ENCODE peak calls at places on chromosomes 16 and 17, in five cellular contexts. Q is fibroblast of lung, D is breast epithelium, V is neural crest cell, Y is heart right ventricle. U is an unnamed sample.
A peak's percentile ranks its signal among the peaks of the same experiment; 100 is the strongest.

GRCh38 chr16:87076950-87077749 is 240.0 kb downstream of the C16orf95 start:
- DNase-seq in D (no peak), Y (peak; percentile 40), Q (peak; percentile 59), V (peak; percentile 51), U (peak; percentile 68)

GRCh38 chr16:65117701-65118448 is 4.0 kb downstream of the CDH11 start:
- DNase-seq in Q (peak; percentile 93), Y (peak; percentile 53), D (peak; percentile 60), V (peak; percentile 67), U (peak; percentile 87)

GRCh38 chr17:1182831-1183578 is 3.2 kb upstream of the ABR start:
- DNase-seq in Q (no peak), V (no peak), D (no peak), Y (no peak), U (no peak)

GRCh38 chr17:17118399-17118798 is 76.1 kb downstream of the MPRIP start:
- DNase-seq in V (no peak), Y (no peak), D (no peak), Q (no peak), U (no peak)

GRCh38 chr17:72171703-72172670 is 51.2 kb downstream of the SOX9 start:
- DNase-seq in D (no peak), Q (no peak), Y (no peak), V (no peak), U (no peak)

GRCh38 chr17:60381958-60382357 is 10.0 kb downstream of the USP32 start:
- DNase-seq in Q (no peak), Y (no peak), D (no peak), V (no peak), U (no peak)

GRCh38 chr17:66143657-66144282 is 48.2 kb downstream of the CEP112 start:
- DNase-seq in V (no peak), D (no peak), Y (no peak), Q (no peak), U (no peak)

GRCh38 chr17:51365090-51365489 is 104.7 kb downstream of the UTP18 start:
- DNase-seq in D (no peak), Y (no peak), Q (no peak), V (no peak), U (no peak)

GRCh38 chr17:75327757-75328156 is 38.5 kb upstream of the SLC25A19 start:
- DNase-seq in Y (no peak), Q (no peak), D (no peak), V (no peak), U (no peak)

GRCh38 chr17:35127751-35128514 is 6.5 kb downstream of the FNDC8 start:
- DNase-seq in Y (no peak), V (no peak), D (no peak), Q (peak; percentile 99), U (peak; percentile 84)

GRCh38 chr17:63918305-63918704 is 334 bp downstream of the GH1 start:
- DNase-seq in Y (no peak), V (no peak), Q (no peak), D (no peak), U (no peak)

GRCh38 chr16:4315185-4316102 is at the start of gene GLIS2:
- DNase-seq in D (no peak), Q (peak; percentile 86), V (peak; percentile 66), Y (peak; percentile 76), U (peak; percentile 63)

GRCh38 chr16:67675999-67676398 is 9.4 kb downstream of the C16orf86 start:
- DNase-seq in Y (no peak), D (no peak), Q (no peak), V (no peak), U (no peak)

GRCh38 chr17:27870345-27870744 is 22.8 kb downstream of the LYRM9 start:
- DNase-seq in V (no peak), D (peak; percentile 45), Y (no peak), Q (no peak), U (no peak)

GRCh38 chr17:7825206-7825980 is 8.6 kb upstream of the KDM6B start:
- DNase-seq in D (no peak), Y (no peak), Q (no peak), V (no peak), U (no peak)

GRCh38 chr17:39045948-39046679 is 78.9 kb upstream of the FBXO47 start:
- DNase-seq in D (no peak), Y (no peak), V (no peak), Q (no peak), U (no peak)

GRCh38 chr16:72299684-72300243 is 127.8 kb upstream of the PMFBP1 start:
- DNase-seq in Q (no peak), V (no peak), Y (no peak), D (no peak), U (no peak)

DNA sequence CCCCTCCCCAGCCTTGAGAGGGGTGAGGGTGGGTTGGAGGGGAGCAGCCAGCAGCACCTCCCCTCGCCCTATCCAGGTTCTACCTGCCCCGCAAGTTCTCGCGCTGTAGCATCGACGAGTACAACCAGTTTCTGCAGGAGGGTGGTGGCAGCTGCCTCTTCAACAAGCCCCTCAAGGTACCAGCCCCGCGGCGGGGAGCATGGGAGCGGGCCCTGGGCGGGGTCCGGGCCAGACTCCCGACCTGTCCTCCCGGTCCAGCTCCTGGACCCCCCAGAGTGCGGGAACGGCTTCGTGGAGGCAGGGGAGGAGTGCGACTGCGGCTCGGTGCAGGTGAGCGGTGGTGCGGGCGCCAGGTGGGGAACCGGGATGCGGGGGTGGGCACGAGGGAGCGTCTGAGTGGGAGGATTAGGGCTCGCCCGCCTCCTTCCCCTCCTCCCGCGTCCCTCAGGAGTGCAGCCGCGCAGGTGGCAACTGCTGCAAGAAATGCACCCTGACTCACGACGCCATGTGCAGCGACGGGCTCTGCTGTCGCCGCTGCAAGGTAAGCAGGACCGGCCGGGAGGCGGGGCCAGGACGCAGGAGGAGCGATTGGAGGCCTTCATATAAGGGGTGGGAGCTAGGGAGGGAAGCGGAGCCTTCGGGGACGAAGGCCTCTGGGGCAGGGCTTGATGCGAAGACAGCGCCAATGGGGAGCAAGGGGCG is 16.5 kb downstream of the ADAM11 start:
- DNase-seq in Y (peak; percentile 97), Q (peak; percentile 96), V (no peak), D (peak; percentile 95), U (peak; percentile 95)
- TF ChIP-seq CTCF in Y (no peak), Q (no peak), V (peak; percentile 10), D (no peak), U (no peak)

DNA sequence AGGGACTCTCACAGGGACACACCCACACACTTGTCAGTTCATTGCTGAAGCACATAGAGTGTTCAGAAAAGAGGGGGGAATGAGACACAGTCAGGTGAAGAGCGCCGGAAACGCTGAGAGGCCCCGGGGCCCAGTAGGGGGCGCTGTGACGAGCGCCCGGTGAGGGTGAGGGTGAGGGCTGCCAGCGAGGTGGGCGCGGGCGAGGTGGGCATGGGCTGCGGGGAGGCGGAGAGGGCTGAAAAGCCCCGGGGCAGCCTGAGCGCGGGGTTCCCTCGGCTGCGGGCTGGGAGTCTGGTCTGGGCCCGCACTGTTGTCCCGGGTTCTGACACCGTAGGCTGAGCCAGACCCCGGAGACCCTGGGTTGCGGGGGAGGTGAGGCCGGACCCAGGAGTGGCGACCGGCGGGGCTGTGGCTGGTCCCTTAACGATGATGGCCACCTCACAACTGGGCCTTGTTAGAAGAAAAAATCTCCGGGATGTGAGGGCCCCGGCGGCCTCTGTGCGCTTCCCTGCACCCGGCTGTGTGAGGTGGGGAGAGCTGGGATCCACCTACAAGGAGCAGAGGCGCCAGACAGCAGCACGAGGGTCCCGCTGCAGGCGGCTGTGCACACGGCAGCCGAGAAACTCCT is 91.4 kb downstream of the C16orf78 start:
- DNase-seq in Q (no peak), V (no peak), Y (no peak), D (peak; percentile 10), U (no peak)
- TF ChIP-seq CTCF in Q (no peak), V (peak; percentile 75), Y (peak; percentile 46), D (no peak), U (no peak)

GRCh38 chr16:58099956-58100300 is 29.3 kb downstream of the CFAP20 start:
- DNase-seq in V (no peak), D (no peak), Q (no peak), Y (no peak), U (no peak)

GRCh38 chr16:58107228-58107627 is 22.0 kb downstream of the CFAP20 start:
- DNase-seq in Q (no peak), V (no peak), D (no peak), Y (no peak), U (no peak)

GRCh38 chr16:58099097-58099955 is 29.9 kb downstream of the CFAP20 start:
- DNase-seq in V (no peak), D (no peak), Q (no peak), Y (no peak), U (no peak)

GRCh38 chr16:58105619-58106018 is 23.6 kb downstream of the CFAP20 start:
- DNase-seq in Q (no peak), V (no peak), D (no peak), Y (no peak), U (no peak)

GRCh38 chr16:58102665-58103427 is 26.3 kb downstream of the CFAP20 start:
- DNase-seq in D (no peak), V (peak; percentile 22), Y (peak; percentile 45), Q (no peak), U (no peak)
- TF ChIP-seq CTCF in D (no peak), V (no peak), Y (no peak), Q (no peak), U (no peak)

GRCh38 chr17:78351449-78352006 is 8.3 kb downstream of the SOCS3 start:
- DNase-seq in Y (peak; percentile 93), D (peak; percentile 90), Q (peak; percentile 100), V (no peak), U (peak; percentile 98)
- TF ChIP-seq CTCF in Y (peak; percentile 18), D (no peak), Q (peak; percentile 23), V (no peak), U (peak; percentile 30)

GRCh38 chr16:84183572-84183875 is 3.3 kb downstream of the TAF1C start:
- DNase-seq in Q (no peak), Y (no peak), D (no peak), V (no peak), U (no peak)

GRCh38 chr16:84184775-84185174 is 2.1 kb downstream of the TAF1C start:
- DNase-seq in D (no peak), Y (no peak), Q (no peak), V (no peak), U (no peak)

GRCh38 chr16:84182104-84182503 is 4.8 kb downstream of the TAF1C start:
- DNase-seq in D (no peak), Y (no peak), Q (no peak), V (no peak), U (no peak)

GRCh38 chr16:84182680-84183571 is 3.9 kb downstream of the TAF1C start:
- DNase-seq in V (no peak), D (no peak), Y (no peak), Q (no peak), U (no peak)

DNA sequence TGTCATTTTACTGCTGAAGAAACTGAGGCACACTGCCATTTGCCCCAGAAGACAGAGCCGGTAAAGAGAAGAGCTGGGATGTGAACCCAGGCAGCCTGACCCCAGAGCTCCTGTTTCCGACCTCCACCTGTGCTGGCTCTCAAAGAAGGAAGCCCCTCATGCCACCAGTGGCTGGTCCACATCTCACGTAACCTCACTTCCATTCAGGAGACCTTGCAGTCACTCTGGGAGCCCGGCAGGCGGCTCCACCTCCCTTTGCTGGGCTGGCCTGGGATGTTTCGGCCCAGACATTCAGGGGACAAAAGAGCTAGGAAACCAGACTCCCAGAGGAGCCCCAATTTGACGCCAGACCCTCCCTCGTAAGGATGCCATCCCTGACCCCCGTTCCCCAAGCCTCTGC is 2.9 kb downstream of the TAF1C start:
- DNase-seq in V (no peak), D (no peak), Q (no peak), Y (no peak), U (no peak)
- TF ChIP-seq CTCF in V (no peak), D (no peak), Q (no peak), Y (peak; percentile 42), U (peak; percentile 37)